ENCODE peak calls at places on chromosomes 6 and 20, in eight cellular contexts. F is tibial nerve, B is WTC11, Y is GM23248, E is H4, A is memory B cell, G is breast epithelium, L is anterior cingulate cortex. V is an unnamed sample.

GRCh38 chr6:72857791-72858190 is 235.9 kb downstream of the KCNQ5 start:
- DNase-seq in L (no peak), B (no peak), F (no peak), E (no peak), G (no peak), A (no peak), Y (peak; percentile 42), V (no peak)

GRCh38 chr20:25484224-25484846 is 76.9 kb downstream of the GINS1 start:
- DNase-seq in B (no peak), E (no peak), F (no peak), A (no peak), G (peak; percentile 60), L (no peak), Y (no peak), V (no peak)

GRCh38 chr20:17898548-17898994 is 70.0 kb downstream of the SNX5 start:
- DNase-seq in B (peak; percentile 72), F (peak; percentile 72), G (peak; percentile 83), E (peak; percentile 59), L (peak; percentile 50), A (peak; percentile 68), Y (peak; percentile 85), V (no peak)

GRCh38 chr20:45798935-45799642 is 7.3 kb downstream of the DNTTIP1 start:
- DNase-seq in A (peak; percentile 53), L (peak; percentile 9), E (no peak), Y (peak; percentile 70), B (peak; percentile 75), F (peak; percentile 33), G (no peak), V (no peak)

GRCh38 chr6:39887692-39888450 is 46.4 kb downstream of the MOCS1 start:
- DNase-seq in E (no peak), B (no peak), F (peak; percentile 80), Y (peak; percentile 88), L (peak; percentile 80), G (no peak), A (no peak), V (peak; percentile 36)

GRCh38 chr6:121430514-121431460 is 4.7 kb upstream of the GJA1 start:
- DNase-seq in A (no peak), Y (peak; percentile 72), G (no peak), E (peak; percentile 20), F (no peak), L (no peak), B (no peak), V (no peak)

GRCh38 chr6:137657351-137657911 is 163.2 kb upstream of the OLIG3 start:
- DNase-seq in L (no peak), G (no peak), A (no peak), F (no peak), B (no peak), Y (no peak), E (no peak), V (no peak)

GRCh38 chr6:142752348-142752747 is 192.6 kb downstream of the HIVEP2 start:
- DNase-seq in E (no peak), L (no peak), A (no peak), F (no peak), Y (no peak), G (no peak), B (no peak), V (no peak)

GRCh38 chr20:40687384-40688128 is 1.5 kb downstream of the MAFB start:
- DNase-seq in L (peak; percentile 44), Y (peak; percentile 69), B (peak; percentile 68), G (peak; percentile 72), A (no peak), F (no peak), E (no peak), V (no peak)

GRCh38 chr6:75220365-75220764 is 14.5 kb upstream of the COL12A1 start:
- DNase-seq in A (no peak), L (no peak), E (no peak), F (no peak), Y (peak; percentile 75), G (no peak), B (no peak), V (no peak)

GRCh38 chr6:162728177-162728571 is 400 bp downstream of the PACRG start:
- DNase-seq in A (no peak), F (no peak), B (no peak), Y (peak; percentile 53), L (peak; percentile 46), E (no peak), G (no peak), V (no peak)

GRCh38 chr6:123427008-123427407 is 209.7 kb downstream of the TRDN start:
- DNase-seq in B (no peak), F (no peak), L (no peak), A (no peak), Y (no peak), G (no peak), E (no peak), V (no peak)

GRCh38 chr20:63465380-63466249 is 6.8 kb downstream of the KCNQ2 start:
- DNase-seq in L (no peak), E (no peak), G (no peak), Y (no peak), F (no peak), A (no peak), B (no peak), V (no peak)

GRCh38 chr6:169604076-169604475 is 97.8 kb downstream of the WDR27 start:
- DNase-seq in Y (no peak), F (no peak), A (no peak), B (no peak), G (no peak), L (no peak), E (no peak), V (no peak)

GRCh38 chr6:38796850-38797249 is 81.7 kb downstream of the DNAH8 start:
- DNase-seq in B (no peak), A (no peak), E (no peak), Y (no peak), G (no peak), L (no peak), F (no peak), V (no peak)

GRCh38 chr6:138752017-138752416 is 21.6 kb upstream of the CCDC28A start:
- DNase-seq in L (no peak), B (no peak), Y (no peak), A (no peak), F (no peak), E (no peak), G (no peak), V (no peak)

GRCh38 chr20:51624157-51624731 is 81.7 kb upstream of the NFATC2 start:
- DNase-seq in B (peak; percentile 84), A (peak; percentile 71), F (peak; percentile 18), Y (peak; percentile 79), E (peak; percentile 64), G (no peak), L (no peak), V (no peak)

GRCh38 chr6:17267586-17267985 is 13.6 kb upstream of the RBM24 start:
- DNase-seq in F (no peak), B (no peak), E (no peak), L (no peak), Y (peak; percentile 12), A (no peak), G (no peak), V (no peak)

GRCh38 chr20:18276821-18277220 is 11.5 kb upstream of the ZNF133 start:
- DNase-seq in A (peak; percentile 54), E (peak; percentile 65), F (peak; percentile 48), Y (peak; percentile 88), G (peak; percentile 62), L (peak; percentile 39), B (peak; percentile 83), V (peak; percentile 46)

GRCh38 chr20:7817286-7817685 is 123.0 kb downstream of the HAO1 start:
- DNase-seq in L (no peak), E (no peak), Y (no peak), B (no peak), G (no peak), F (no peak), A (no peak), V (no peak)

GRCh38 chr20:46954490-46955038 is 59.9 kb downstream of the EYA2 start:
- DNase-seq in L (no peak), E (peak; percentile 95), Y (peak; percentile 90), G (peak; percentile 67), B (no peak), A (no peak), F (no peak), V (peak; percentile 43)